ENCODE peak calls at places on chromosomes 1 and 21, in five cellular contexts. One of them, this sample, is unnamed.

GRCh38 chr1:23759277-23759676 is 16.0 kb downstream of the ELOA start:
- DNase-seq in HCT116: no peak
- DNase-seq in heart left ventricle: peak; percentile 53
- DNase-seq in adrenal gland: peak; percentile 50
- DNase-seq in PC-3: no peak
- DNase-seq in this sample: no peak

GRCh38 chr1:212485895-212486590 is 53.3 kb downstream of the NENF start:
- DNase-seq in HCT116: peak; percentile 66
- DNase-seq in heart left ventricle: peak; percentile 74
- DNase-seq in adrenal gland: peak; percentile 83
- DNase-seq in PC-3: peak; percentile 100
- DNase-seq in this sample: peak; percentile 69

GRCh38 chr1:194774535-194774934 is 1588.1 kb upstream of the B3GALT2 start:
- DNase-seq in HCT116: no peak
- DNase-seq in heart left ventricle: no peak
- DNase-seq in adrenal gland: no peak
- DNase-seq in PC-3: no peak
- DNase-seq in this sample: no peak

GRCh38 chr1:231049121-231049979 is 9.3 kb upstream of the FAM89A start:
- DNase-seq in HCT116: no peak
- DNase-seq in heart left ventricle: no peak
- DNase-seq in adrenal gland: no peak
- DNase-seq in PC-3: no peak
- DNase-seq in this sample: no peak

GRCh38 chr1:162905174-162905573 is 44.2 kb upstream of the CCDC190 start:
- DNase-seq in HCT116: no peak
- DNase-seq in heart left ventricle: no peak
- DNase-seq in adrenal gland: no peak
- DNase-seq in PC-3: no peak
- DNase-seq in this sample: no peak

GRCh38 chr21:32698971-32699693 is 28.7 kb downstream of the SYNJ1 start:
- DNase-seq in HCT116: no peak
- DNase-seq in heart left ventricle: no peak
- DNase-seq in adrenal gland: no peak
- DNase-seq in PC-3: no peak
- DNase-seq in this sample: no peak

GRCh38 chr1:208524376-208524775 is 280.2 kb upstream of the PLXNA2 start:
- DNase-seq in HCT116: no peak
- DNase-seq in heart left ventricle: no peak
- DNase-seq in adrenal gland: no peak
- DNase-seq in PC-3: no peak
- DNase-seq in this sample: no peak

GRCh38 chr21:37639756-37640155 is 273.2 kb downstream of the DYRK1A start:
- DNase-seq in HCT116: no peak
- DNase-seq in heart left ventricle: no peak
- DNase-seq in adrenal gland: no peak
- DNase-seq in PC-3: no peak
- DNase-seq in this sample: no peak

GRCh38 chr1:173056355-173056754 is 5.6 kb upstream of the TNFSF18 start:
- DNase-seq in HCT116: no peak
- DNase-seq in heart left ventricle: no peak
- DNase-seq in adrenal gland: no peak
- DNase-seq in PC-3: peak; percentile 100
- DNase-seq in this sample: no peak

GRCh38 chr1:183630748-183631147 is 4.8 kb downstream of the ARPC5 start:
- DNase-seq in HCT116: no peak
- DNase-seq in heart left ventricle: no peak
- DNase-seq in adrenal gland: no peak
- DNase-seq in PC-3: peak; percentile 37
- DNase-seq in this sample: no peak

GRCh38 chr1:33036051-33036525 is 595 bp downstream of the AK2 start:
- DNase-seq in HCT116: no peak
- DNase-seq in heart left ventricle: no peak
- DNase-seq in adrenal gland: no peak
- DNase-seq in PC-3: peak; percentile 23
- DNase-seq in this sample: no peak

GRCh38 chr1:208029381-208030319 is 118.7 kb upstream of the CD34 start:
- DNase-seq in HCT116: no peak
- DNase-seq in heart left ventricle: no peak
- DNase-seq in adrenal gland: no peak
- DNase-seq in PC-3: no peak
- DNase-seq in this sample: peak; percentile 54

GRCh38 chr1:160813215-160813614 is 17.2 kb downstream of the LY9 start:
- DNase-seq in HCT116: peak; percentile 69
- DNase-seq in heart left ventricle: no peak
- DNase-seq in adrenal gland: no peak
- DNase-seq in PC-3: peak; percentile 91
- DNase-seq in this sample: no peak

GRCh38 chr1:230909974-230910754 is 41.8 kb upstream of the C1orf198 start:
- DNase-seq in HCT116: no peak
- DNase-seq in heart left ventricle: peak; percentile 67
- DNase-seq in adrenal gland: no peak
- DNase-seq in PC-3: no peak
- DNase-seq in this sample: no peak

GRCh38 chr1:50418600-50419109 is 4.6 kb downstream of the DMRTA2 start:
- DNase-seq in HCT116: no peak
- DNase-seq in heart left ventricle: no peak
- DNase-seq in adrenal gland: no peak
- DNase-seq in PC-3: no peak
- DNase-seq in this sample: no peak
- H3K27me3 ChIP-seq in HCT116: no peaks in the 10 kb centered on the region
- H3K27me3 ChIP-seq in heart left ventricle: peaks cover 99% of the 10 kb centered on the region
- H3K27me3 ChIP-seq in adrenal gland: peaks cover 89% of the 10 kb centered on the region
- H3K27me3 ChIP-seq in PC-3: no peaks in the 10 kb centered on the region
- H3K27me3 ChIP-seq in this sample: peaks cover 94% of the 10 kb centered on the region

DNA sequence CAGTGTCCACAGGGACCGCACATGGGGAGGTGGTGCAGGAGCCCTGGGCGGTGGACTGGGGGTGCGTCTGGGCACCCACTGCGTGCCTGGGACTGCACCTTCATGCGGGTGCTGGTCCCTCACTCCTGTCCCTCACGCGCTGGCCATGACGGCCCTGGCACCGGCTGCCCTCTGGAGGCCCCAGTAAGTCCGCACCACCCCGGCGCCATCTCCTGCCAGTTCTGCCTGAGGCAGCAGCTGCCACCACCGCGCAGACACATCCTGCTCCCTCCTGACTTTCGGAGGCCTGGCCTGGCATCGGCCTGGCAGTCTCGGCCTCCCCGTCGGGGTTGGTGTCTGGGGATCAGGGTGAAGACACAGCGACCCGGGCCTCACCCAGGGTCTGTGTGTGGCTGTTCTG is 64.8 kb downstream of the MORN1 start:
- DNase-seq in HCT116: no peak
- DNase-seq in heart left ventricle: no peak
- DNase-seq in adrenal gland: peak; percentile 69
- DNase-seq in PC-3: no peak
- DNase-seq in this sample: no peak
- TF ChIP-seq CTCF in HCT116: no peak
- TF ChIP-seq CTCF in heart left ventricle: no peak
- TF ChIP-seq CTCF in adrenal gland: no peak
- TF ChIP-seq CTCF in PC-3: no peak
- TF ChIP-seq CTCF in this sample: no peak

GRCh38 chr1:47713960-47714359 is 276.1 kb downstream of the FOXD2 start:
- DNase-seq in HCT116: no peak
- DNase-seq in heart left ventricle: no peak
- DNase-seq in adrenal gland: no peak
- DNase-seq in PC-3: no peak
- DNase-seq in this sample: no peak
- H3K27me3 ChIP-seq in HCT116: peaks cover 55% of the 10 kb centered on the region
- H3K27me3 ChIP-seq in heart left ventricle: peaks cover 92% of the 10 kb centered on the region
- H3K27me3 ChIP-seq in adrenal gland: peaks cover 57% of the 10 kb centered on the region
- H3K27me3 ChIP-seq in PC-3: peaks cover 96% of the 10 kb centered on the region
- H3K27me3 ChIP-seq in this sample: no peaks in the 10 kb centered on the region

DNA sequence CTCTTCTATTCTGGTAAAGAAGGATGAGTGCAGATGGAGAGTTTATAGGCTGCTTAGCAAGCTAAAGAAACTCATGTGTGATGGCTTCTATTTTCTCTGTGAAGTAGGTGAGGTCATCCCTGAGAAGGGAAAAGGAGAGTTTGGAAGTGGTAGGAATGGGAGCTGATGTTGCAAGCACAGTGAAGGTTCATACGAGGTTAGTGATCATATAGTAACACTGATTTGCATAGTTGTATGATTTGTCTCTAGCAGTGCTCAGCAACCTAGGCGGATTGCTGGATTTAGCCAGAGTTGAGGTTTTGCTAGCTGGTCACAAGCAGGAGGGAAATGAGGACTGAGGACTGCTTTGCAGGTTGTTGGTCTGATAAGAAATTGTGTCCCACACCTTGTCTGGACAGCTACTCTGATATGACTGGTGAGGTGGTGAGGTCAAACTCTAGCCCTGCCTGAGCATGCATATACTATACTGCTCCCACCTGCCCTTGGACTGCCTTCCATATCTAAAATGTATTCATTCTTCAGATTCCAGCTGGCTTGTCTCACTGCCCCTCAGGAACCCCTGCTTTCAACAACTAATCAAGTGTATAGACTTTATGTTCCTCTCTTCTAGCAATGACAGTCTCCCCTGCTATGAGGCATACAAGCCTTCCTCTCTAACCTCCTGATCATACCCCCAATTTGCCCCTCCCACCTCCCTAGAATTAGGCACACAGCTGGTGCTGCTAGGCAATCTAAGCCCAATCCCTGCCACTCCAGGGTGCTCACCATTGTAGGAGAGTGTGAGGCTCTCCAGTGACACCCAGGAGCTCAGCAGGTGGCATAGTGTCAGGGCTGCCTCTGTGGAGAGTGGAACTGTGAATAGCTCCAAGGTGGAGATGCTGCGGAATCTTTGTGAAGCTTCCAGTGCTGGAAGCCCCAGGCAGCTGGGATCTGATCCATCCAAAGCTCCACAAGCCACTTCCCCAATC is 18.5 kb downstream of the LRRC41 start:
- DNase-seq in HCT116: no peak
- DNase-seq in heart left ventricle: no peak
- DNase-seq in adrenal gland: no peak
- DNase-seq in PC-3: no peak
- DNase-seq in this sample: no peak
- TF ChIP-seq CTCF in HCT116: no peak
- TF ChIP-seq CTCF in heart left ventricle: no peak
- TF ChIP-seq CTCF in adrenal gland: no peak
- TF ChIP-seq CTCF in PC-3: no peak
- TF ChIP-seq CTCF in this sample: no peak

GRCh38 chr1:40740992-40741736 is 42.4 kb upstream of the KCNQ4 start:
- DNase-seq in HCT116: no peak
- DNase-seq in heart left ventricle: no peak
- DNase-seq in adrenal gland: no peak
- DNase-seq in PC-3: no peak
- DNase-seq in this sample: no peak

GRCh38 chr1:40740039-40740991 is 43.3 kb upstream of the KCNQ4 start:
- DNase-seq in HCT116: no peak
- DNase-seq in heart left ventricle: no peak
- DNase-seq in adrenal gland: no peak
- DNase-seq in PC-3: no peak
- DNase-seq in this sample: no peak

GRCh38 chr1:40736085-40736531 is 44.6 kb downstream of the NFYC start:
- DNase-seq in HCT116: no peak
- DNase-seq in heart left ventricle: no peak
- DNase-seq in adrenal gland: no peak
- DNase-seq in PC-3: no peak
- DNase-seq in this sample: no peak

GRCh38 chr1:40739455-40740008 is 44.1 kb upstream of the KCNQ4 start:
- DNase-seq in HCT116: no peak
- DNase-seq in heart left ventricle: no peak
- DNase-seq in adrenal gland: no peak
- DNase-seq in PC-3: no peak
- DNase-seq in this sample: no peak

DNA sequence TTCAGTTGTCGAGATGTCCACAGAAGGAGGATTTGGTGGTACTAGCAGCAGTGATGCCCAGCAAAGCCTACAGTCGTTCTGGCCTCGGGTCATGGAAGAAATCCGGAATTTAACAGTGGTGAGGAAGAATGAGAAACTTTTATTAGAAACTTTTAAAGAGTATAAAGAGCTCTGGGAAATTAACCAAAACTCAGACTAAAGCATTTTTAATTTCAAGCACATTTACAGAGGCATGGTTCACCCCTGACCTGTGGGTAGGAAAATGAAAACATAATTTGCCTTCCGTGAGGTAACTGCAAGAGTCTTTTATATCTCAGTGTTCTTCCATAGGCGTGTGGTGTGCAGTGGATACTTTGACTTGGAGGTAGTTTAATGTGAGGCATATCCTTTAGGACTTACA is 44.8 kb upstream of the KCNQ4 start:
- DNase-seq in HCT116: no peak
- DNase-seq in heart left ventricle: no peak
- DNase-seq in adrenal gland: no peak
- DNase-seq in PC-3: no peak
- DNase-seq in this sample: no peak
- H3K27me3 ChIP-seq in HCT116: no peaks in the 10 kb centered on the region
- H3K27me3 ChIP-seq in heart left ventricle: no peaks in the 10 kb centered on the region
- H3K27me3 ChIP-seq in adrenal gland: no peaks in the 10 kb centered on the region
- H3K27me3 ChIP-seq in PC-3: no peaks in the 10 kb centered on the region
- H3K27me3 ChIP-seq in this sample: no peaks in the 10 kb centered on the region

DNA sequence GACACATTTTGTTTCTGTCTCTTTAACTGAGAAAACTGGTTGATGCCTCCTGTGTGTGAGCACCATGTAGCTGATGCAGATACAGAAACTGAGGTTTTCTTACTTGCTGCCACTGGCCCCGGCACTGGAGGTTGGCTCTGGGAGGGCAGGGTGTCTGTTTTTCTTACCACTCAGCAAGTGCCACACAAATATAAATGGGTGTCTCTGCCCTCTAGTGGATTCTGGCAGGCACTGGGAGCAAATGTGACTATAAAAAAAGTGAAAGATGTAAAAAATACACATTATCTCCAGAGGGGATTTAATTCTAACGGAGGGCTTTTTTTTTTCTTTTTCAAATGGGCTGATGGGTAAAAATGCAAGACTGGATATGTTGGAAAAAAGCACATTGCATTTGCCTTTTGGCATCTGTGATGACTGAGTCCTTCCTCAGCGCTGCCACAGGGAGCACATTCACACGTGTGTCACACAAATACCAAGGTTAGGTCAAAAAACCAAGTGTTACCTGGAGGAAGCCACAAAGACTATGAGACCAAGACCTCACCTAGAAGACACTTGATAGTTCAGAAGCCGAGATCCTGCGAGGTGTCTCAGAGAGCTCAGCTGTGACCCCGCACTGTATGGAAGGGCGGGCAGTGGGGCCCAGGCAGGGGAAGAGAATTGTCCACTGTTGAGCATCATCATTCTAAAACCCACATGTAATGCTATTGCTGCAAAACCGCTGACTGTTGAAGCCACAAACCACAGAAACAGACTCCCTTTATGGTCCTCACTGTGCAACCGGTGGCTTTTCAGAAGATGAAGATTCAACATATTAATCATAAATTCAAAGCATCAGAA is 18.9 kb downstream of the PGBD2 start:
- DNase-seq in HCT116: peak; percentile 40
- DNase-seq in heart left ventricle: peak; percentile 38
- DNase-seq in adrenal gland: peak; percentile 80
- DNase-seq in PC-3: peak; percentile 77
- DNase-seq in this sample: no peak
- TF ChIP-seq CTCF in HCT116: peak; percentile 70
- TF ChIP-seq CTCF in heart left ventricle: peak; percentile 50
- TF ChIP-seq CTCF in adrenal gland: peak; percentile 63
- TF ChIP-seq CTCF in PC-3: peak; percentile 92
- TF ChIP-seq CTCF in this sample: peak; percentile 52

GRCh38 chr21:44445413-44445812 is 9.9 kb upstream of the LRRC3 start:
- DNase-seq in HCT116: no peak
- DNase-seq in heart left ventricle: peak; percentile 5
- DNase-seq in adrenal gland: no peak
- DNase-seq in PC-3: no peak
- DNase-seq in this sample: peak; percentile 31
- H3K27me3 ChIP-seq in HCT116: peaks cover 14% of the 10 kb centered on the region
- H3K27me3 ChIP-seq in heart left ventricle: peaks cover 18% of the 10 kb centered on the region
- H3K27me3 ChIP-seq in adrenal gland: peaks cover 6% of the 10 kb centered on the region
- H3K27me3 ChIP-seq in PC-3: peaks cover 14% of the 10 kb centered on the region
- H3K27me3 ChIP-seq in this sample: no peaks in the 10 kb centered on the region

This sample was measured in tibial artery.